ENCODE peak calls at places on chromosomes 6 and 20, in four cellular contexts. Q, Z, U and O are unnamed samples.

GRCh38 chr20:13995841-13996240 is 525 bp downstream of the MACROD2 start:
- DNase-seq in Q (peak; percentile 45), U (peak; percentile 42), Z (peak; percentile 50), O (peak; percentile 3)

GRCh38 chr20:44739952-44740351 is 5.7 kb upstream of the KCNK15 start:
- DNase-seq in U (no peak), Q (no peak), Z (no peak), O (no peak)

GRCh38 chr20:41177636-41178035 is 40.3 kb downstream of the PLCG1 start:
- DNase-seq in U (peak; percentile 60), Z (no peak), Q (peak; percentile 96), O (peak; percentile 82)

GRCh38 chr6:110520188-110520956 is 44.0 kb upstream of the SLC22A16 start:
- DNase-seq in Z (no peak), Q (no peak), U (no peak), O (no peak)

GRCh38 chr6:151052021-151052646 is 186.6 kb downstream of the MTHFD1L start:
- DNase-seq in Z (no peak), U (no peak), Q (no peak), O (no peak)

GRCh38 chr6:116206231-116206903 is 47.5 kb downstream of the TSPYL4 start:
- DNase-seq in Z (no peak), Q (no peak), U (no peak), O (no peak)

GRCh38 chr20:48751871-48752270 is 75.9 kb downstream of the PREX1 start:
- DNase-seq in U (no peak), Z (no peak), Q (no peak), O (no peak)

GRCh38 chr6:5567352-5567751 is 306.0 kb downstream of the FARS2 start:
- DNase-seq in Z (no peak), Q (no peak), U (no peak), O (no peak)

GRCh38 chr20:20303742-20304141 is 64.2 kb upstream of the INSM1 start:
- DNase-seq in U (no peak), Q (no peak), Z (no peak), O (no peak)

GRCh38 chr20:53884859-53885654 is 185.3 kb downstream of the BCAS1 start:
- DNase-seq in Z (no peak), Q (no peak), U (no peak), O (no peak)

GRCh38 chr6:134658596-134658995 is 291.3 kb downstream of the ALDH8A1 start:
- DNase-seq in Q (no peak), U (no peak), Z (no peak), O (no peak)

GRCh38 chr6:64985726-64986125 is 721.3 kb downstream of the EYS start:
- DNase-seq in Q (no peak), Z (no peak), U (no peak), O (no peak)

GRCh38 chr6:14552891-14553290 is 435.3 kb downstream of the CD83 start:
- DNase-seq in Z (no peak), U (no peak), Q (no peak), O (no peak)

GRCh38 chr6:91664327-91664959 is 1077.6 kb upstream of the MAP3K7 start:
- DNase-seq in Z (no peak), U (no peak), Q (no peak), O (no peak)

GRCh38 chr6:9398794-9399373 is 963.5 kb upstream of the SLC35B3 start:
- DNase-seq in Q (peak; percentile 46), Z (no peak), U (no peak), O (no peak)

GRCh38 chr6:87334683-87335082 is 5.6 kb upstream of the GJB7 start:
- DNase-seq in Z (no peak), Q (peak; percentile 46), U (no peak), O (no peak)

GRCh38 chr6:153032255-153032882 is 29.9 kb upstream of the MTRF1L start:
- DNase-seq in U (no peak), Q (peak; percentile 58), Z (peak; percentile 53), O (peak; percentile 85)

GRCh38 chr6:129679250-129679649 is 30.7 kb downstream of the ARHGAP18 start:
- DNase-seq in U (no peak), Q (no peak), Z (no peak), O (no peak)

GRCh38 chr6:168305863-168306262 is 13.7 kb downstream of the DACT2 start:
- DNase-seq in U (no peak), Q (no peak), Z (no peak), O (no peak)

GRCh38 chr20:47666304-47666703 is 119.0 kb downstream of the SULF2 start:
- DNase-seq in Z (no peak), Q (no peak), U (no peak), O (no peak)

GRCh38 chr20:23923311-23923710 is 43.8 kb upstream of the CST5 start:
- DNase-seq in Q (no peak), Z (no peak), U (no peak), O (no peak)

GRCh38 chr20:47540443-47541354 is 39.0 kb downstream of the NCOA3 start:
- DNase-seq in Q (no peak), Z (no peak), U (no peak), O (no peak)

GRCh38 chr20:48015943-48016723 is 230.9 kb upstream of the SULF2 start:
- DNase-seq in Z (no peak), Q (peak; percentile 79), U (no peak), O (peak; percentile 68)